ENCODE peak calls at places on chromosomes 7 and 10, in nine cellular contexts. U, J, C, E, T, V, F, I and B are unnamed samples. For H3K4me1, the result is how much of the 10 kb centered on the place peaks cover.

GRCh38 chr7:88104732-88105131 is 115.1 kb downstream of the SRI start:
- DNase-seq in F (no peak), I (no peak), E (no peak), V (no peak), T (no peak), C (no peak), J (no peak), U (no peak), B (no peak)

GRCh38 chr7:43669286-43670081 is 59.8 kb downstream of the COA1 start:
- DNase-seq in T (peak), E (no peak), J (no peak), C (no peak), V (no peak), F (no peak), I (peak), U (no peak), B (peak)

GRCh38 chr7:43108255-43109011 is 4.0 kb upstream of the HECW1 start:
- DNase-seq in T (no peak), V (peak), I (peak), F (peak), C (peak), E (peak), J (peak), U (peak), B (peak)

GRCh38 chr7:16428182-16428581 is 6.8 kb upstream of the CRPPA start:
- DNase-seq in I (no peak), J (no peak), C (no peak), U (no peak), V (no peak), T (no peak), F (no peak), E (no peak), B (no peak)

GRCh38 chr10:5434017-5434753 is 21.8 kb downstream of the NET1 start:
- DNase-seq in E (no peak), T (no peak), C (no peak), U (no peak), J (peak), V (no peak), I (no peak), F (no peak), B (peak)

GRCh38 chr10:118729641-118730258 is 25.0 kb downstream of the CACUL1 start:
- DNase-seq in T (no peak), F (no peak), I (no peak), U (no peak), J (no peak), V (no peak), C (no peak), E (no peak), B (peak)

GRCh38 chr10:69089638-69090599 is 2.0 kb downstream of the SRGN start:
- DNase-seq in C (no peak), U (peak), I (peak), J (peak), V (no peak), T (peak), F (no peak), E (peak), B (peak)

GRCh38 chr7:2972531-2973161 is 71.0 kb downstream of the CARD11 start:
- DNase-seq in F (no peak), C (no peak), T (no peak), U (no peak), I (peak), E (no peak), J (no peak), V (peak), B (no peak)

GRCh38 chr7:134515569-134516468 is 11.5 kb upstream of the AKR1B10 start:
- DNase-seq in U (no peak), T (no peak), F (no peak), I (no peak), E (no peak), J (peak), C (peak), V (no peak), B (no peak)

GRCh38 chr10:101011517-101012423 is 12.2 kb downstream of the LZTS2 start:
- DNase-seq in T (no peak), C (no peak), J (no peak), F (no peak), U (no peak), I (no peak), E (no peak), V (peak), B (no peak)

GRCh38 chr7:23520582-23520981 is 11.2 kb downstream of the TRA2A start:
- DNase-seq in F (no peak), E (no peak), J (no peak), I (no peak), T (no peak), V (no peak), U (no peak), C (peak), B (no peak)

GRCh38 chr7:34759477-34760125 is 101.6 kb downstream of the NPSR1 start:
- DNase-seq in C (peak), U (no peak), F (no peak), T (no peak), I (no peak), V (no peak), E (no peak), J (peak), B (peak)

GRCh38 chr7:7944619-7945282 is 23.8 kb upstream of the GLCCI1 start:
- DNase-seq in I (peak), E (no peak), U (no peak), C (peak), V (no peak), J (no peak), F (no peak), T (peak), B (peak)

GRCh38 chr7:3657201-3657600 is 356.1 kb downstream of the SDK1 start:
- DNase-seq in I (no peak), J (no peak), E (no peak), F (no peak), U (no peak), C (peak), T (no peak), V (no peak), B (no peak)

GRCh38 chr7:2012981-2013380 is 219.8 kb downstream of the MAD1L1 start:
- DNase-seq in C (no peak), E (peak), T (no peak), U (no peak), V (peak), F (no peak), J (peak), I (no peak), B (no peak)

GRCh38 chr7:125195156-125195555 is 265.5 kb upstream of the POT1 start:
- DNase-seq in C (no peak), T (no peak), I (no peak), V (no peak), J (no peak), U (no peak), F (no peak), E (no peak), B (no peak)

GRCh38 chr7:277228-277627 is 12.7 kb upstream of the FOXL3 start:
- DNase-seq in I (no peak), V (no peak), C (no peak), J (no peak), T (no peak), U (no peak), F (no peak), E (no peak), B (no peak)

GRCh38 chr7:132755538-132756481 is 179.5 kb upstream of the PLXNA4 start:
- DNase-seq in V (no peak), J (no peak), E (peak), C (no peak), I (no peak), T (no peak), U (no peak), F (peak), B (no peak)

GRCh38 chr7:18087687-18088078 is 60.0 kb upstream of the PRPS1L1 start:
- DNase-seq in T (no peak), E (peak), C (no peak), U (no peak), I (no peak), F (no peak), J (no peak), V (no peak), B (no peak)

GRCh38 chr7:36391436-36392198 is 2.0 kb downstream of the ANLN start:
- DNase-seq in E (no peak), J (peak), C (no peak), F (no peak), V (no peak), U (no peak), T (no peak), I (no peak), B (peak)

GRCh38 chr7:8258166-8258565 is 3.8 kb downstream of the ICA1 start:
- DNase-seq in J (no peak), C (no peak), T (no peak), U (no peak), F (no peak), E (no peak), V (no peak), I (no peak), B (no peak)

GRCh38 chr10:17655567-17656146 is 11.7 kb downstream of the STAM start:
- DNase-seq in C (no peak), I (no peak), V (no peak), T (peak), J (no peak), F (peak), E (no peak), U (no peak), B (no peak)

GRCh38 chr10:30701471-30702173 is 72.1 kb upstream of the LYZL2 start:
- DNase-seq in T (peak), V (peak), U (no peak), I (peak), E (peak), J (peak), C (peak), F (no peak), B (peak)

GRCh38 chr10:30702860-30703259 is 73.3 kb upstream of the LYZL2 start:
- DNase-seq in V (no peak), U (no peak), F (no peak), J (no peak), T (no peak), I (no peak), E (no peak), C (no peak), B (no peak)

GRCh38 chr10:30705625-30706149 is 76.1 kb upstream of the LYZL2 start:
- DNase-seq in C (no peak), U (no peak), E (no peak), F (no peak), J (no peak), I (no peak), V (no peak), T (no peak), B (no peak)

GRCh38 chr10:30705086-30705624 is 75.6 kb upstream of the LYZL2 start:
- DNase-seq in V (no peak), F (no peak), J (no peak), C (no peak), T (no peak), E (no peak), U (no peak), I (peak), B (no peak)

GRCh38 chr10:30704016-30704600 is 74.6 kb upstream of the LYZL2 start:
- DNase-seq in E (no peak), I (no peak), V (no peak), F (no peak), C (no peak), T (no peak), U (no peak), J (no peak), B (no peak)
- H3K4me3 ChIP-seq in E (no peak), I (no peak), V (no peak), F (no peak), C (no peak), T (peak), U (peak), J (no peak), B (no peak)

DNA sequence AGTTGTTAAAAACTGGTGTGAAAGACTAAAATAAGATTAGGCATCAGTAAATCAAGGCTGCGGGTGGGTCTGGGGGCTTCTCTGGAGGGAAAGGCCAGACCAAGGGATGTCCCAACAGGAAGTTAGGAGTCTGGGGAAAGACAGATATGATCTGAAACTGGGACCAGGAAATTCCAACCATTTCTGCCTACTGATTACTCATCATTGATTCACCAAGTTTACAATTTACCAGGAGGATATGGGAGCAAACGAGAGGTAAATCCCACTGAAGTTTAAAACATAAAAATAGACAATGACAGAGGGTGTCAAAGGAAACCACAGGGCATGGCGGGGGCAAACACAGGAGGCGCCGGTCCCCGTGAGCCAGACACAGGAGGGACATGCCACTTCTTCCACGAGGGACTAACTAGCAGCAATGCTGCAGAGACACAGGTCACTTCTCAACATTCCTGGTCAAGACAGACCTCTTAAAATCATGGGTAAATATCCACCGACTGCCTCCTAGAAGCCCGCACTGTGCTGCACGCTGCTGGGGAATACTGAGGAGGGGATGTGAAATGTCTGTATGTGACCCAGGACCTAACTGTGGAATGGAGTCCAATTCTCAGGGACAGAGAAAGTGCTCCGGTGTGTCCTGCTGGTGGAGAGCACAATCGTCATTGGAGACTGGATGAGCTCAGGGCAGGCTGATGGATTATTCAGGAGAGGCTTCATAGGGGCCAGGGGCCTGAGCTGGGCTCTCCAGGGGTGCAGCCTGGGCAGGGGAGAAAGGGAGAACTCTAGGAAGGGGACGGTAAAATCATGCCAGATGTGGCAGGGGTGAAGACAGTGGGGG is 153.4 kb upstream of the KLF14 start:
- DNase-seq in J (peak), T (no peak), I (no peak), V (no peak), U (no peak), E (no peak), C (no peak), F (no peak), B (no peak)
- H3K4me1 ChIP-seq in J (half or more), T (under half), I (under half), V (under half), U (half or more), E (under half), C (under half), F (under half), B (under half)

GRCh38 chr7:111082351-111082750 is 8.6 kb upstream of the LRRN3 start:
- DNase-seq in C (no peak), V (no peak), I (no peak), J (no peak), E (no peak), T (no peak), F (no peak), U (no peak), B (no peak)
- H3K4me3 ChIP-seq in C (no peak), V (no peak), I (no peak), J (no peak), E (no peak), T (peak), F (no peak), U (no peak), B (no peak)

GRCh38 chr10:77905086-77905735 is 21.3 kb downstream of the DLG5 start:
- DNase-seq in J (no peak), T (no peak), C (no peak), I (no peak), E (no peak), F (no peak), U (no peak), V (no peak), B (no peak)
- H3K4me1 ChIP-seq in J (under half), T (under half), C (under half), I (under half), E (under half), F (under half), U (under half), V (half or more), B (under half)

DNA sequence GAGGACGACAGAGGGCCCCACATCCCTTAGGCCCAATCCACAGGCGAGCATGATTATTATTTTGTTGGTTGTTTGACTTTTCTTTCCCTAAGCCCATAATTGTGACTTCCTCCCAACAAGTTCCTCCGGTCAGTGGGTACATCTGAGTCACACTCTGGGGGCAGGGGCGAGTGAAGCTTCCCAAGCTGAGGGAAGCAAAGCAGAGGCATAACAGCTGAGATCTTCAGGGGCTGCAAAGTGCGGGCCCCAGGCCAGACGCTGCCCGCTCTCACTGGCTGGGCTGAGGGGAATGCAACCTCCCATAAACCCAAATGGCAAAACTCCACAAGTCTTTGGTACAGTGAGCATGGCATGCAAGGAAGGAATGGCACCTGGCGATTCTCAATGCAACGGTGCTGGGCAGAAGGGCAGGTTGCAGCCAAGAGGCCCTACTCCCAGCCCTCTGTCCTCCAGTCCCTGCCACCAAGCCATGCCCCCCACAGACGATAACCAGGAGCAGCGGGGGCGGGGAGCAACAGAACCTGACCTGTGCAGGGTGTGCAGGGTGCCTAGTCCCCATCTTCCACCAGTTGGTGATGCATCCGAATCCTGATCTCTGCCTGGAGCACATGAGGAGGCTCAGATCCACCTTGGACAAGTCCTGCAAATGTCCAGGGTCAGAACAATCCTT is 25.3 kb downstream of the TNS3 start:
- DNase-seq in I (no peak), C (no peak), T (no peak), J (no peak), E (no peak), U (no peak), V (no peak), F (no peak), B (no peak)
- H3K4me3 ChIP-seq in I (no peak), C (no peak), T (no peak), J (no peak), E (no peak), U (no peak), V (no peak), F (no peak), B (no peak)

DNA sequence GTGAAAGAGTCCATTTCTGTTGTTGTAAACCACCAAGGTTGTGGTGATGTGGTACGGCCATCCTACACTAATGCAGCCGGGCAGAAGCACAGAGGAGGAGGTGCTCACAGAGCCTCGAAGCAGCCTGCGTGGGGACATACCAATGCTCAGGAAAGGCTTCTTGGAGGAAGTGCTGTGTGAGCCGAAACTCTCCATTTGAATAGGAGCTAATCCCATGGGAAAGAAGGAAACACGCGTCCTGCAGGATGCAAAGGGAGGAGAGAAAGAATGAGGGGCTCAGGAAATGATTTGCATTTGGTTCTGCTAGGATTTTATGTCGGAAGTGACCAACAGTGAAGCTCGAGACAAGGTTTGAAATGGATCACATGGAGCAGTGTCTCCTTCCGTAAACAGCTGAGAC is 477.9 kb upstream of the ANKRD30A start:
- DNase-seq in T (no peak), C (no peak), I (no peak), F (no peak), J (no peak), V (no peak), U (no peak), E (no peak), B (no peak)
- H3K4me1 ChIP-seq in T (under half), C (under half), I (under half), F (under half), J (under half), V (under half), U (under half), E (under half), B (under half)

GRCh38 chr7:96304573-96304972 is 17.3 kb downstream of the SLC25A13 start:
- DNase-seq in F (no peak), J (no peak), I (no peak), E (no peak), T (no peak), V (no peak), C (no peak), U (no peak), B (no peak)
- H3K4me3 ChIP-seq in F (no peak), J (no peak), I (no peak), E (no peak), T (no peak), V (no peak), C (no peak), U (no peak), B (no peak)

DNA sequence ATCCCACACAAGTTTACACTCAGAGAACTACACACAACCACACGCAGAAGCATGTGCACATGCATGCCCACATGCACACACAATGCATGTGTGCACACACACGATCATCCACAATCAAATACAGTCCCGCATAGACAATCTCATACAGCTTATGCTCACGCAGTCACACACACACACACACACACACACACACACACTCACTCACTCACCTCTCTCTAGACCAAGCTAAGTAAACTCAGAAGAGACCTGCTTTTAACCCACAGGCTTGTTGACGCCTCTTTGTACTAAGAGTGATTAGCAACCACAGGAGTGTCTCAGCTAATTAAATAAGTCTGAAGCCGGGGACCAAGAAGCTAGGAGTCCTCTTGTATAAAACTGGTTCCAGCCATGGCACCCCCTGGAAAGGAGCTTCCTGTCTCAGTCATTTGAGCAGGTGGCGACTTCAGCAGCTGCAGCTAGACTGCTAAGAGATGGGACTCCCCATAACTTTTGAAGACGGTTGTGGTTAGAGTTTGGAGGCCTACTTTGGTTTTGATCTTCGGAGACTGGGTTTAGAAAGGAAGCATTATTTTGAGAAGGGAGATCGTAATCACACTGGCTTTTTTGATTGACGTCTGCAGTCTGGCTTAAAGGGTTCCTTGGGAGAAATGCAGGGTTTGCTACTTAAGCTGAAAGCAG is 82.3 kb upstream of the ADRB1 start:
- DNase-seq in J (no peak), F (no peak), C (no peak), I (peak), V (no peak), U (no peak), T (peak), E (no peak), B (peak)
- H3K4me1 ChIP-seq in J (under half), F (under half), C (under half), I (under half), V (half or more), U (under half), T (under half), E (under half), B (under half)

GRCh38 chr10:28714401-28715053 is 37.2 kb downstream of the BAMBI start:
- DNase-seq in V (no peak), T (no peak), E (no peak), I (no peak), U (no peak), C (no peak), F (no peak), J (no peak), B (no peak)
- H3K4me3 ChIP-seq in V (no peak), T (no peak), E (no peak), I (no peak), U (no peak), C (no peak), F (no peak), J (no peak), B (no peak)